ENCODE peak calls at places on chromosomes 16 and 17, in seven cellular contexts. One of them, this sample, is unnamed.

GRCh38 chr16:82523786-82524185 is 103.0 kb upstream of the CDH13 start:
- DNase-seq in BJ: no peak
- DNase-seq in IMR-90: no peak
- DNase-seq in upper lobe of right lung: no peak
- DNase-seq in AG09309: no peak
- DNase-seq in suprapubic skin: no peak
- DNase-seq in esophagus squamous epithelium: no peak
- DNase-seq in this sample: peak

GRCh38 chr17:67606896-67607604 is 110.7 kb upstream of the NOL11 start:
- DNase-seq in upper lobe of right lung: no peak
- DNase-seq in suprapubic skin: no peak
- DNase-seq in BJ: no peak
- DNase-seq in esophagus squamous epithelium: no peak
- DNase-seq in IMR-90: no peak
- DNase-seq in AG09309: no peak
- DNase-seq in this sample: no peak

GRCh38 chr16:78684040-78684611 is 584.7 kb downstream of the WWOX start:
- DNase-seq in upper lobe of right lung: no peak
- DNase-seq in suprapubic skin: peak
- DNase-seq in esophagus squamous epithelium: no peak
- DNase-seq in IMR-90: peak
- DNase-seq in BJ: peak
- DNase-seq in AG09309: no peak
- DNase-seq in this sample: no peak

GRCh38 chr17:77571141-77571540 is 387.4 kb upstream of the TNRC6C start:
- DNase-seq in esophagus squamous epithelium: no peak
- DNase-seq in BJ: no peak
- DNase-seq in upper lobe of right lung: peak
- DNase-seq in IMR-90: no peak
- DNase-seq in suprapubic skin: no peak
- DNase-seq in AG09309: no peak
- DNase-seq in this sample: no peak

GRCh38 chr17:38421224-38421841 is 6.9 kb upstream of the ARHGAP23 start:
- DNase-seq in AG09309: no peak
- DNase-seq in upper lobe of right lung: no peak
- DNase-seq in IMR-90: peak
- DNase-seq in suprapubic skin: no peak
- DNase-seq in esophagus squamous epithelium: no peak
- DNase-seq in BJ: peak
- DNase-seq in this sample: no peak

GRCh38 chr17:81153340-81153803 is 11.9 kb upstream of the PVALEF start:
- DNase-seq in BJ: no peak
- DNase-seq in IMR-90: peak
- DNase-seq in upper lobe of right lung: no peak
- DNase-seq in suprapubic skin: no peak
- DNase-seq in AG09309: no peak
- DNase-seq in esophagus squamous epithelium: no peak
- DNase-seq in this sample: no peak

GRCh38 chr17:80963812-80964211 is 27.8 kb upstream of the CHMP6 start:
- DNase-seq in BJ: no peak
- DNase-seq in AG09309: no peak
- DNase-seq in esophagus squamous epithelium: no peak
- DNase-seq in upper lobe of right lung: no peak
- DNase-seq in IMR-90: no peak
- DNase-seq in suprapubic skin: no peak
- DNase-seq in this sample: no peak

GRCh38 chr16:66427451-66427860 is 361 bp downstream of the BEAN1 start:
- DNase-seq in esophagus squamous epithelium: no peak
- DNase-seq in upper lobe of right lung: no peak
- DNase-seq in IMR-90: no peak
- DNase-seq in suprapubic skin: no peak
- DNase-seq in BJ: no peak
- DNase-seq in AG09309: no peak
- DNase-seq in this sample: no peak

GRCh38 chr17:17568772-17569195 is 22.7 kb downstream of the PEMT start:
- DNase-seq in IMR-90: peak
- DNase-seq in suprapubic skin: no peak
- DNase-seq in AG09309: no peak
- DNase-seq in esophagus squamous epithelium: no peak
- DNase-seq in upper lobe of right lung: peak
- DNase-seq in BJ: no peak
- DNase-seq in this sample: no peak

DNA sequence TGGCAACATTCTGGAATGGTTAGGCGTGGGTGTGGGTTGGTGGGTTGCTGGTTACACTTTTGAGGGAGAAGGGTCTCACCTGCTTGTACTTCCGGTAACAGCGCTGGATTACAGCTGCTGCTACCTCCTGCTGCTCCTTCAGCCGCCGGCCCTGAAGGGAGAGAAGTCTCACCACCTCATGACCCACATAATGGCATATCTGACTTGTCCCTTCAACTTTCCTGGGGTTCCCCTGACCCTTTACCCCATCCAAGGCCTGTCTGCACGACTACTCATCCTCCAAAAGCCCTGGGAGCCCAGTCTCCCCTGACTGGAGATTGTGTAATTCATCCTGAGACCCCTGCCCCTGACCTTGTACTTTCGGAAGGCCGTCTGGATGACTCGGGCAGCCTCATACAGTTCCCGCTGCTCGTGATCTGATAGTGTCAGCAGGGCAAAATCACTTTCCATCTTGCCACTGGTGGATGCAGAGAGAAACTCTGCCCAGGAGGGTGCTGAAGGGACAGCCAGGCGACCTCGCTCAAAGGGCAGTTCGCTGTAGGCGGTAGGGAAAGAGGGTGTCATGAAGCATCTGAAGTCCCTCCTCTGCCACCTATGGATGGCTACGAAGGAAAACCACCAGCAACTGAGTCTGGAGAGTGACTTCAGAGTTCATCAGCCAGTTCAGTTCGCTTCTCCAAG is 2.1 kb upstream of the SPAG7 start:
- DNase-seq in upper lobe of right lung: no peak
- DNase-seq in IMR-90: peak
- DNase-seq in BJ: no peak
- DNase-seq in AG09309: no peak
- DNase-seq in suprapubic skin: no peak
- DNase-seq in esophagus squamous epithelium: no peak
- DNase-seq in this sample: no peak
- H3K4me3 ChIP-seq in upper lobe of right lung: peak
- H3K4me3 ChIP-seq in IMR-90: peak
- H3K4me3 ChIP-seq in BJ: peak
- H3K4me3 ChIP-seq in AG09309: peak
- H3K4me3 ChIP-seq in suprapubic skin: peak
- H3K4me3 ChIP-seq in esophagus squamous epithelium: no peak
- H3K4me3 ChIP-seq in this sample: peak

DNA sequence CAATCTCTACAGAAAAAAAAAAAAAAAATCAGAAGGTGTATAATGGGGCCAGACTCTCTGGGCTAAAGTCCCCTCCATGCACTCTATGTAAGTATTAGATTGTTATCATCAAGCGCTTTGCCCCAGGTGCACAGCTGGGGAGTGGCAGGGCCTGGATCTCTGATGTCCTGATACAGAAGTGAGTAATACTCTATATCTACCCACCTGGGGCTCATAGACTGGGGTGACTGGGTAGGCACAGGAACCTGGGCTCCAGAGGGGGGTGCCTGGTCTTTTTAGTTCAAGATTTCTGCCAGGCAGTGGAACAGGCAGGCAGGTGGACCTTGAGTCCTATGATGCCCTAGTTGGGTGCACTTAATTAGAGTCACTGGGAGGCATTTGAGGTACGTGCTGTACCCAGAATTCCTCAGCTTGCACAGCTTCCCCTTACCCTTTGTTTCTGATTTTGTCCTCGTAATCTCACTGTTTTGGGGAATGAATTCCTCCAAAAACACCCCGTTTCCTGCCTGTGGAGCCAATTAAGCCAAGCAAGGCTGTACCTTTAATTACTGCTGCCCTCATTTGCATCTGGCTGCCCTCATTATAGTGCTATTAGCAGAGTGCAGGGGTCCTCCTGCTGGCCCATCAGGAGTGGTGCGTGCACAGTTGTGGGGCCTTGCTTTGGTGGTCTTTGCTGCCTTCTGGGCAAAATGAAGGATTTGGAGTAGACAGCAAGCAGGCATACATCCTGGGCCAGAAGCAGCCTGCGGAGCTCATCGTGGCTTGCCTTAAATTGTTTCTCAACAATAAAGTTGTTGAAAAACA is 239.0 kb downstream of the SNX29 start:
- DNase-seq in upper lobe of right lung: no peak
- DNase-seq in esophagus squamous epithelium: no peak
- DNase-seq in AG09309: no peak
- DNase-seq in suprapubic skin: no peak
- DNase-seq in BJ: no peak
- DNase-seq in IMR-90: no peak
- DNase-seq in this sample: no peak
- TF ChIP-seq CTCF in upper lobe of right lung: no peak
- TF ChIP-seq CTCF in esophagus squamous epithelium: no peak
- TF ChIP-seq CTCF in AG09309: peak
- TF ChIP-seq CTCF in suprapubic skin: no peak
- TF ChIP-seq CTCF in BJ: peak
- TF ChIP-seq CTCF in IMR-90: peak
- TF ChIP-seq CTCF in this sample: peak

GRCh38 chr17:76560036-76560876 is 20.4 kb downstream of the PRCD start:
- DNase-seq in IMR-90: no peak
- DNase-seq in upper lobe of right lung: no peak
- DNase-seq in BJ: no peak
- DNase-seq in suprapubic skin: no peak
- DNase-seq in esophagus squamous epithelium: no peak
- DNase-seq in AG09309: no peak
- DNase-seq in this sample: no peak
- H3K4me3 ChIP-seq in IMR-90: no peak
- H3K4me3 ChIP-seq in upper lobe of right lung: no peak
- H3K4me3 ChIP-seq in BJ: no peak
- H3K4me3 ChIP-seq in suprapubic skin: peak
- H3K4me3 ChIP-seq in esophagus squamous epithelium: no peak
- H3K4me3 ChIP-seq in AG09309: no peak
- H3K4me3 ChIP-seq in this sample: no peak

DNA sequence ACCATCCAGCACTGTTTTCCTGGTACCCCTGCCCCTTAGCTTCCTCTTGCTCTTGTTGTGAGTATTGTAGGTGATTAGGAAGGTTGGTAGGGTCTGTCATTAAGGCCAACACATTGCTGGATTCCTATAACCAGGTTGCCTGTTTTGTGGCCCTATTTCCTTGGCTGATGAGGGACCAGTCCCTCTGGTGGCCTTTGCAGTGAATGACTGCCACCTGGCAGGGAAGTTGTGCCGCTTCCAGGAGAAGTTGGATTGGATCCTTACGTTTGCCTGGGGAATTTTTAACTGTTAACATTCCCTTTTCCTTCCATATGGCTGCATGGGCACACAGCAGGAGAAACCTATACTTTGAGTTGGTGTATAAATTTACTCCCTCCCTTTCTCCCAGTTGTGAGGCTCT is 32.4 kb downstream of the LCMT1 start:
- DNase-seq in AG09309: no peak
- DNase-seq in BJ: no peak
- DNase-seq in upper lobe of right lung: no peak
- DNase-seq in suprapubic skin: no peak
- DNase-seq in esophagus squamous epithelium: no peak
- DNase-seq in IMR-90: no peak
- DNase-seq in this sample: no peak
- TF ChIP-seq CTCF in AG09309: peak
- TF ChIP-seq CTCF in BJ: peak
- TF ChIP-seq CTCF in upper lobe of right lung: peak
- TF ChIP-seq CTCF in suprapubic skin: peak
- TF ChIP-seq CTCF in esophagus squamous epithelium: peak
- TF ChIP-seq CTCF in IMR-90: peak
- TF ChIP-seq CTCF in this sample: peak

GRCh38 chr17:2975469-2975958 is 87.9 kb downstream of the OR1D5 start:
- DNase-seq in esophagus squamous epithelium: no peak
- DNase-seq in AG09309: no peak
- DNase-seq in BJ: no peak
- DNase-seq in upper lobe of right lung: peak
- DNase-seq in IMR-90: no peak
- DNase-seq in suprapubic skin: no peak
- DNase-seq in this sample: no peak
- H3K4me3 ChIP-seq in esophagus squamous epithelium: peak
- H3K4me3 ChIP-seq in AG09309: no peak
- H3K4me3 ChIP-seq in BJ: peak
- H3K4me3 ChIP-seq in upper lobe of right lung: peak
- H3K4me3 ChIP-seq in IMR-90: no peak
- H3K4me3 ChIP-seq in suprapubic skin: peak
- H3K4me3 ChIP-seq in this sample: peak

GRCh38 chr17:29283496-29283895 is 10.5 kb downstream of the NUFIP2 start:
- DNase-seq in IMR-90: no peak
- DNase-seq in BJ: no peak
- DNase-seq in esophagus squamous epithelium: no peak
- DNase-seq in upper lobe of right lung: no peak
- DNase-seq in AG09309: no peak
- DNase-seq in suprapubic skin: no peak
- DNase-seq in this sample: no peak
- TF ChIP-seq CTCF in IMR-90: no peak
- TF ChIP-seq CTCF in BJ: peak
- TF ChIP-seq CTCF in esophagus squamous epithelium: no peak
- TF ChIP-seq CTCF in upper lobe of right lung: no peak
- TF ChIP-seq CTCF in AG09309: peak
- TF ChIP-seq CTCF in suprapubic skin: no peak
- TF ChIP-seq CTCF in this sample: no peak

DNA sequence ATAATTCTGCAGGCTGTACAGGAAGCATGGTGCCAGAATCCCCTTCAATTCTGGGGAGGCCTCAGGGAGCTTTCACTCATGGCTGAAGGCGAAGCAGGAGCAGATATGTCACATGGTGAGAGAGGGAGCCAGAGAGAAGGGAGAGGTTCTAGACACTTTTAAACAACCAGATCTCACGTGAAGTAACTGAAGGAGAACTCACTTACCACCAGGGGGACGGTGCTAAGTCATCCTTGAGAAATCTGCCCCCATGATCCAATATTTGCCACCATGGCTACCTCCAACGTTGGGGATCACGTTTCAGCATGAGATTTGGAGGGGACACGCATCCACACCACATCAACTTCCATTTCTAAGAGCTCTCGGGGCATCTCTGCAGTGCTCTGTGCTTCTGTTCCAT is 37.4 kb upstream of the GNA13 start:
- DNase-seq in IMR-90: no peak
- DNase-seq in esophagus squamous epithelium: no peak
- DNase-seq in AG09309: no peak
- DNase-seq in suprapubic skin: no peak
- DNase-seq in upper lobe of right lung: no peak
- DNase-seq in BJ: no peak
- DNase-seq in this sample: no peak
- H3K4me3 ChIP-seq in IMR-90: no peak
- H3K4me3 ChIP-seq in esophagus squamous epithelium: no peak
- H3K4me3 ChIP-seq in AG09309: no peak
- H3K4me3 ChIP-seq in suprapubic skin: no peak
- H3K4me3 ChIP-seq in upper lobe of right lung: no peak
- H3K4me3 ChIP-seq in BJ: no peak
- H3K4me3 ChIP-seq in this sample: no peak